ENCODE peak calls at places on chromosomes 6 and 20, in eight cellular contexts. R, Y, T, P, J, C, U and K are unnamed samples.
A peak's percentile ranks its signal among the peaks of the same experiment; 100 is the strongest.

GRCh38 chr6:87755697-87756671 is 54.0 kb upstream of the AKIRIN2 start:
- DNase-seq in J (no peak), Y (no peak), R (no peak), T (peak; percentile 3), P (no peak), U (no peak), C (no peak), K (no peak)

GRCh38 chr6:10174761-10175160 is 240.1 kb downstream of the TFAP2A start:
- DNase-seq in U (no peak), P (no peak), Y (no peak), R (no peak), T (no peak), J (no peak), C (no peak), K (no peak)

GRCh38 chr6:10441004-10441654 is 26.3 kb upstream of the TFAP2A start:
- DNase-seq in R (no peak), U (peak; percentile 63), P (no peak), Y (peak; percentile 100), J (no peak), T (peak; percentile 93), C (no peak), K (no peak)

GRCh38 chr20:11646359-11646758 is 271.3 kb upstream of the BTBD3 start:
- DNase-seq in U (no peak), C (no peak), R (no peak), Y (no peak), J (no peak), P (no peak), T (no peak), K (no peak)

GRCh38 chr6:40695114-40695513 is 108.0 kb upstream of the LRFN2 start:
- DNase-seq in J (no peak), P (no peak), C (no peak), R (peak; percentile 60), T (no peak), U (no peak), Y (no peak), K (no peak)

GRCh38 chr6:7742214-7742613 is 16.3 kb downstream of the BMP6 start:
- DNase-seq in P (no peak), Y (no peak), C (no peak), T (no peak), U (no peak), J (no peak), R (no peak), K (no peak)

GRCh38 chr6:156747715-156748114 is 29.5 kb upstream of the ARID1B start:
- DNase-seq in R (no peak), U (no peak), P (no peak), C (no peak), J (no peak), T (no peak), Y (no peak), K (no peak)

GRCh38 chr6:128098000-128098581 is 197.2 kb upstream of the THEMIS start:
- DNase-seq in Y (no peak), C (no peak), U (no peak), P (no peak), J (no peak), R (no peak), T (no peak), K (no peak)

GRCh38 chr6:83031689-83032088 is 34.0 kb downstream of the UBE3D start:
- DNase-seq in P (no peak), U (no peak), C (no peak), T (no peak), J (no peak), Y (no peak), R (no peak), K (no peak)

GRCh38 chr20:51366155-51366886 is 176.2 kb downstream of the NFATC2 start:
- DNase-seq in Y (peak; percentile 96), J (no peak), C (no peak), R (no peak), T (peak; percentile 100), P (no peak), U (no peak), K (no peak)

GRCh38 chr6:159693894-159694545 is 979 bp upstream of the SOD2 start:
- DNase-seq in U (peak; percentile 73), R (peak; percentile 42), C (no peak), J (no peak), T (no peak), P (no peak), Y (no peak), K (peak; percentile 28)

GRCh38 chr20:57844626-57845596 is 135.1 kb upstream of the PMEPA1 start:
- DNase-seq in C (no peak), P (no peak), R (no peak), T (no peak), U (no peak), Y (no peak), J (no peak), K (no peak)

DNA sequence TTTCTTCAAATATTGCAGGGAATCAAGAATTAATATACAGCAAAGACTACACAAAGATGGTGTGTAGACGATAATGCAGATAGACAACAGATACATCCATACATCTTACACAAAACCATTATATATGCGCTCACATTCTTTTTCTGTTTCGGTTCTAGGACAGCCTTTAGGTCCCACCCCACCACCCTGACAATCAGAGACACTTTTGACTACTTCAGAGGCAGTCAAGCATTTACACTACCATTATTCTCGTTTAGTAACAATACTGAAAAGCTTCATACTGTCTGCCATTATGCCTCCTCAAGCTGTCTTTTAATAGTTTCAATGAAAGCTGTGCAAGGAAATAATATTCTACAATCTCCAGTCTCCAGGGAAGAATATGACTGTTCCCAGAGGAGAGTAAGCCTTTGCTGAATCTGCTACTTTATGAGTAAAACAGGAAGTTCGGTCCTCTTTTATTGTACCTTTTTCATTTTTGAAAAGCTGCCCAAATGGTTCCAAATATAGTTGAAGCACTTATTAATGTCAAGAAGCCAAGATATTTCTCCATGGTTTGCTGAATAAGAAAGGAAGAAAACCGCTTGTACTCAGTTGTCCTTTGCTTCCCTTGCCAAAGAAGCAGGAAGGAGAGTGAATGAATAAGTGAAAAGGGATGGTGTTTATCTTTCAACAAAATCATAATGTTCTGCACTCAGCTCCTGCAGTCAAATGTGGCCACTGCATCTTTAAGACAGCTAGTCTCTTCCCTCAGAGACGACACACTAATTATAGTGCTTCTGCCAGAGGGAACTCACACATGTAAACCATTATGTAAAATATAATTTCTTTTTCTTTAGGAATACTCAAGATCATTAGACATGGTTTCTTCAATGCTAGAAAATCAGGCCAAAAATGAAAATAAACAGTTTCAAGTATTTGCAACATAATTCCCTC is 468.3 kb downstream of the CDC5L start:
- DNase-seq in U (no peak), T (peak; percentile 3), P (no peak), C (no peak), J (no peak), Y (no peak), R (no peak), K (no peak)
- TF ChIP-seq CTCF in U (no peak), T (no peak), P (no peak), C (no peak), J (no peak), Y (no peak), R (no peak), K (no peak)

GRCh38 chr6:110394409-110394808 is 21.0 kb downstream of the DDO start:
- DNase-seq in R (no peak), U (no peak), Y (no peak), J (no peak), P (no peak), T (no peak), C (no peak), K (no peak)

GRCh38 chr6:110395221-110395620 is 20.2 kb downstream of the DDO start:
- DNase-seq in P (no peak), R (no peak), C (no peak), Y (no peak), J (no peak), U (no peak), T (no peak), K (no peak)

GRCh38 chr6:110389689-110390382 is 25.5 kb downstream of the DDO start:
- DNase-seq in C (no peak), J (no peak), R (no peak), P (no peak), T (peak; percentile 41), Y (no peak), U (no peak), K (no peak)

GRCh38 chr6:110390404-110390803 is 25.0 kb downstream of the DDO start:
- DNase-seq in U (no peak), R (no peak), T (no peak), P (no peak), Y (no peak), J (no peak), C (no peak), K (no peak)

GRCh38 chr6:110392727-110393126 is 22.6 kb downstream of the DDO start:
- DNase-seq in R (peak; percentile 55), U (no peak), C (no peak), J (no peak), P (no peak), Y (no peak), T (no peak), K (no peak)
- TF ChIP-seq CTCF in R (peak; percentile 19), U (no peak), C (no peak), J (no peak), P (no peak), Y (no peak), T (peak; percentile 15), K (no peak)

GRCh38 chr20:19492937-19493336 is 265.1 kb upstream of the RIN2 start:
- DNase-seq in C (no peak), R (peak; percentile 17), T (no peak), Y (no peak), P (no peak), J (peak; percentile 68), U (no peak), K (no peak)

GRCh38 chr20:19493794-19494495 is 264.1 kb upstream of the RIN2 start:
- DNase-seq in T (no peak), U (no peak), P (no peak), Y (no peak), R (no peak), J (no peak), C (no peak), K (no peak)

GRCh38 chr20:19495905-19496703 is 262.0 kb upstream of the RIN2 start:
- DNase-seq in R (no peak), C (no peak), Y (no peak), P (no peak), T (no peak), J (no peak), U (no peak), K (no peak)

GRCh38 chr20:19498756-19499155 is 259.3 kb upstream of the RIN2 start:
- DNase-seq in T (no peak), P (no peak), J (no peak), U (no peak), R (no peak), C (no peak), Y (no peak), K (no peak)

GRCh38 chr20:19497064-19497463 is 261.0 kb upstream of the RIN2 start:
- DNase-seq in R (no peak), C (no peak), P (no peak), U (no peak), T (peak; percentile 7), J (no peak), Y (no peak), K (no peak)
- TF ChIP-seq CTCF in R (no peak), C (no peak), P (no peak), U (no peak), T (no peak), J (no peak), Y (no peak), K (no peak)

GRCh38 chr6:105790635-105791034 is 295.5 kb upstream of the PRDM1 start:
- DNase-seq in U (no peak), P (no peak), R (peak; percentile 10), J (no peak), T (no peak), Y (no peak), C (no peak), K (no peak)
- TF ChIP-seq CTCF in U (no peak), P (no peak), R (peak; percentile 32), J (no peak), T (peak; percentile 31), Y (no peak), C (no peak), K (no peak)

GRCh38 chr6:144211160-144211559 is 60.8 kb downstream of the STX11 start:
- DNase-seq in R (no peak), Y (no peak), P (no peak), C (no peak), T (no peak), U (no peak), J (no peak), K (no peak)
- TF ChIP-seq CTCF in R (no peak), Y (no peak), P (no peak), C (no peak), T (no peak), U (no peak), J (no peak), K (no peak)